ENCODE peak calls at places on chromosomes 3 and 15, in seven cellular contexts. Z is PC-3, Y is brain microvascular endothelial cell, D is fibroblast of the aortic adventitia, G is mucosa of descending colon, C is colonic mucosa, U is cardiac fibroblast. M is an unnamed sample.

GRCh38 chr3:78908236-78908635 is 859.6 kb downstream of the ROBO1 start:
- DNase-seq in U (peak; percentile 64), G (no peak), Z (no peak), D (no peak), C (no peak), Y (no peak), M (no peak)

GRCh38 chr3:40452057-40452456 is 5.1 kb upstream of the RPL14 start:
- DNase-seq in Z (no peak), Y (no peak), D (no peak), C (no peak), U (no peak), G (no peak), M (no peak)

GRCh38 chr3:98185180-98185579 is 18.7 kb downstream of the OR5H15 start:
- DNase-seq in Z (no peak), U (no peak), Y (no peak), D (no peak), G (no peak), C (no peak), M (no peak)

GRCh38 chr15:73965730-73966103 is 26.4 kb downstream of the STOML1 start:
- DNase-seq in Z (peak; percentile 49), D (no peak), C (no peak), Y (no peak), G (no peak), U (peak; percentile 36), M (no peak)

GRCh38 chr3:103907567-103907966 is 1459.1 kb upstream of the ALCAM start:
- DNase-seq in C (no peak), G (no peak), Z (no peak), Y (no peak), D (no peak), U (no peak), M (no peak)

GRCh38 chr3:52523386-52524257 is 10.0 kb downstream of the NT5DC2 start:
- DNase-seq in G (peak; percentile 45), D (no peak), Y (peak; percentile 25), C (no peak), U (no peak), Z (no peak), M (no peak)

GRCh38 chr3:78629544-78629943 is 1138.3 kb downstream of the ROBO1 start:
- DNase-seq in C (no peak), U (no peak), D (no peak), G (no peak), Z (no peak), Y (no peak), M (no peak)

GRCh38 chr3:107271787-107272387 is 105.4 kb upstream of the CCDC54 start:
- DNase-seq in G (no peak), Z (peak; percentile 60), U (peak; percentile 58), D (peak; percentile 56), Y (no peak), C (no peak), M (no peak)

GRCh38 chr15:59353994-59354951 is 18.4 kb downstream of the MYO1E start:
- DNase-seq in C (no peak), G (no peak), Z (no peak), D (no peak), Y (no peak), U (no peak), M (no peak)

GRCh38 chr3:121493431-121493830 is 52.4 kb downstream of the POLQ start:
- DNase-seq in Y (no peak), D (peak; percentile 22), G (no peak), C (no peak), U (peak; percentile 22), Z (no peak), M (no peak)

GRCh38 chr3:135878501-135878900 is 87.0 kb upstream of the PPP2R3A start:
- DNase-seq in U (no peak), Z (peak; percentile 54), Y (no peak), G (no peak), D (no peak), C (no peak), M (no peak)

GRCh38 chr3:108806316-108806715 is 16.3 kb upstream of the TRAT1 start:
- DNase-seq in Y (no peak), D (no peak), U (no peak), G (no peak), C (no peak), Z (no peak), M (peak; percentile 16)

DNA sequence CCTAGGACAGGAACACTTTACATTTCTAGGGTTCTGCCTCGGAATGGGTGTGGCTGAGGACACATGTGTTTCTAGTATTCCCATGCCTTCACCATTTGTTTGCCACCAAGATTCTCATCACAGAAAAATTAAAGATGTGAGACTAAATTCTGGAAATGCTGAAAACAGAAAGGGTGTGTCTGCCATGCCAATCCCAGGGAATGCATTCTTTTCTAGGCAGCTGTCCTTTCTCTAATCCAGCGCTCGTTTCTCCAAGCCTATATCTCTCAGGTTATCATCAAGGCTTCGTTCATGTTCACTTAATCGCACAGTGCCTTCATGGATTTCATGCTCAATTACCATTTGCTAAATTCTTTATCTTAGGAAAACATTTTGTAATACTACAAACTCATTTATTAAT is 1208.4 kb downstream of the OTOL1 start:
- DNase-seq in U (no peak), C (no peak), G (no peak), Z (no peak), Y (no peak), D (no peak), M (no peak)
- TF ChIP-seq CTCF in U (no peak), C (no peak), G (no peak), Z (no peak), Y (no peak), D (no peak), M (no peak)

DNA sequence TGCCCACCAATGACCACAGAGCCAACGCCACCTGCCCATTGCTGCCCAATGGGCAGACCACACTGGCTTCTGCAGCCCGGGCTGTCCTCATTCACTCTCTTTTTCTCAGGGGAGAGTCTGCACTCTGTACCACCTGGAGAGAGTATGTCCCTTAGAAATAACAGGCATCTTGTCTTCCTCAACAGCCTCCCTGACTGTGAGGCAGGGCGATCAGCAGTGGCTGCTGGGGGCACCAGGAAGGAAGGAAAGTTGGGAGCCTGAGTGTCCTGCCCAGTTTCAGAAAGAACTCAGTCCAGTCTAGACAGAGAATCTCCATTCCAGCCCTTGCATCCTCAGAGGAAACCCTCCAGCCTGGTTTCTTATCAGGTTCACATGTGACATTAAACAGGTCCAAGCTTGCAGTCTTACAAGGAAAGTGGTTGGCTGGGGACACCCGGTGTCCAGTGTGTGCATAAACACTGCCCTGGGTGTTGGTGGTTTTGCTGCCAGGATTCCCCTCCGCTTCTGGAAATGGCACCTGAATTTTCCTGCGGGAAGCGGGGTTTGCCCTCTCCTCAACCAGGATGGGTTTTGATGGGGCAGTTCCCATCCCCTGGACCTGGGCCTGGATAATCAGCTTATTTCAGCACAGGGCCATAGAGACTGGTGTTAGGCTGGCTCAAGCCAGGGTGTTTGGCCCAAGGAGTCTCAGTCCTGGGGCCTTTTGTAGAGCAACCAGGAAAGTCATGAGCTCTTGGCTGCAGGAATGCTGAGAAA is 37.1 kb downstream of the SSUH2 start:
- DNase-seq in G (no peak), C (no peak), D (peak; percentile 93), Y (peak; percentile 80), U (peak; percentile 94), Z (peak; percentile 74), M (no peak)
- TF ChIP-seq CTCF in G (no peak), C (peak; percentile 26), D (peak; percentile 82), Y (peak; percentile 85), U (peak; percentile 77), Z (peak; percentile 80), M (no peak)

GRCh38 chr3:102151935-102152334 is 282.9 kb upstream of the ZPLD1 start:
- DNase-seq in D (no peak), Z (no peak), Y (no peak), G (no peak), U (no peak), C (no peak), M (no peak)

GRCh38 chr3:102143536-102143935 is 291.3 kb upstream of the ZPLD1 start:
- DNase-seq in D (no peak), Y (no peak), G (no peak), Z (no peak), C (no peak), U (no peak), M (no peak)

GRCh38 chr3:102144063-102144462 is 290.8 kb upstream of the ZPLD1 start:
- DNase-seq in C (no peak), Z (no peak), G (no peak), U (peak; percentile 31), Y (no peak), D (peak; percentile 36), M (no peak)

GRCh38 chr3:102148598-102149302 is 286.1 kb upstream of the ZPLD1 start:
- DNase-seq in U (no peak), Y (no peak), Z (no peak), D (no peak), G (no peak), C (no peak), M (no peak)
- TF ChIP-seq CTCF in U (no peak), Y (no peak), Z (no peak), D (no peak), G (no peak), C (no peak), M (no peak)

GRCh38 chr3:196988241-196989029 is 19.8 kb upstream of the PIGZ start:
- DNase-seq in C (peak; percentile 58), D (no peak), U (no peak), Y (no peak), G (no peak), Z (no peak), M (no peak)

GRCh38 chr3:196983186-196983585 is 14.6 kb upstream of the PIGZ start:
- DNase-seq in U (no peak), C (no peak), D (no peak), Z (no peak), Y (no peak), G (no peak), M (no peak)

GRCh38 chr3:196987022-196987421 is 18.4 kb upstream of the PIGZ start:
- DNase-seq in Y (no peak), G (no peak), U (no peak), Z (no peak), C (no peak), D (no peak), M (no peak)

GRCh38 chr3:196985298-196985697 is 16.7 kb upstream of the PIGZ start:
- DNase-seq in U (no peak), G (no peak), Z (no peak), C (no peak), Y (no peak), D (no peak), M (no peak)

GRCh38 chr3:196985954-196986885 is 17.6 kb upstream of the PIGZ start:
- DNase-seq in U (no peak), C (no peak), Y (no peak), Z (no peak), G (no peak), D (no peak), M (no peak)
- TF ChIP-seq CTCF in U (no peak), C (no peak), Y (peak; percentile 41), Z (no peak), G (no peak), D (peak; percentile 33), M (no peak)

GRCh38 chr15:81296218-81296617 is 27.7 kb downstream of the STARD5 start:
- DNase-seq in D (no peak), Y (no peak), Z (no peak), G (no peak), U (no peak), C (no peak), M (no peak)
- TF ChIP-seq CTCF in D (no peak), Y (no peak), Z (no peak), G (no peak), U (no peak), C (no peak), M (no peak)

M was measured in natural killer cell.